ENCODE peak calls at places on chromosomes 4 and X, in five cellular contexts. U is left colon, Q is GM12878, N is glutamatergic neuron, I is hypothalamus. R is an unnamed sample.

GRCh38 chr4:189792819-189793618 is 147.7 kb upstream of the FRG1 start:
- DNase-seq in I (peak), Q (no peak), U (peak), N (peak), R (no peak)

GRCh38 chr4:79181190-79181589 is 144.7 kb downstream of the NAA11 start:
- DNase-seq in Q (no peak), U (peak), N (no peak), I (no peak), R (no peak)

GRCh38 chrX:38646129-38646528 is 84.8 kb downstream of the TSPAN7 start:
- DNase-seq in I (no peak), N (no peak), U (no peak), Q (no peak), R (no peak)

GRCh38 chr4:125346616-125347015 is 31.9 kb downstream of the FAT4 start:
- DNase-seq in N (no peak), U (no peak), I (no peak), Q (no peak), R (no peak)

GRCh38 chrX:129239371-129239770 is 283.9 kb downstream of the SMARCA1 start:
- DNase-seq in I (no peak), N (no peak), U (no peak), Q (no peak), R (no peak)

GRCh38 chr4:98711526-98711925 is 53.1 kb upstream of the TSPAN5 start:
- DNase-seq in U (no peak), N (no peak), I (no peak), Q (no peak), R (no peak)

GRCh38 chr4:16544251-16544721 is 318.0 kb upstream of the TAPT1 start:
- DNase-seq in I (no peak), N (no peak), Q (no peak), U (peak), R (no peak)

GRCh38 chr4:6591781-6592180 is 16.8 kb downstream of the MAN2B2 start:
- DNase-seq in Q (no peak), N (no peak), I (no peak), U (no peak), R (no peak)

GRCh38 chr4:41196633-41197332 is 17.6 kb downstream of the APBB2 start:
- DNase-seq in Q (no peak), I (no peak), U (no peak), N (no peak), R (no peak)

GRCh38 chr4:169159614-169160013 is 111.1 kb downstream of the SH3RF1 start:
- DNase-seq in N (no peak), Q (no peak), I (no peak), U (no peak), R (no peak)

GRCh38 chr4:128639586-128640270 is 169.8 kb upstream of the JADE1 start:
- DNase-seq in I (no peak), N (no peak), Q (no peak), U (no peak), R (no peak)

R was measured in pulmonary artery endothelial cell.